ENCODE peak calls at places on chromosomes 4 and X, in four cellular contexts. O is Karpas-422, B is heart left ventricle, Q is AG20443. M is an unnamed sample.

GRCh38 chr4:12110607-12111006 is 681.9 kb upstream of the HS3ST1 start:
- DNase-seq in O (no peak), B (no peak), Q (no peak), M (no peak)

GRCh38 chrX:71603618-71604017 is 14.7 kb downstream of the CXCR3 start:
- DNase-seq in O (no peak), B (no peak), Q (no peak), M (no peak)

GRCh38 chrX:154412468-154412867 is 1.1 kb downstream of the TAFAZZIN start:
- DNase-seq in O (peak), B (peak), Q (no peak), M (no peak)

GRCh38 chrX:38768079-38768478 is 33.2 kb upstream of the MID1IP1 start:
- DNase-seq in O (peak), B (no peak), Q (peak), M (peak)

GRCh38 chr4:20638825-20639224 is 61.4 kb upstream of the PACRGL start:
- DNase-seq in O (no peak), B (no peak), Q (no peak), M (peak)

GRCh38 chr4:38800956-38801450 is 3.6 kb downstream of the TLR1 start:
- DNase-seq in O (no peak), B (no peak), Q (no peak), M (no peak)

GRCh38 chrX:135484636-135485289 is 35.7 kb upstream of the INTS6L start:
- DNase-seq in O (peak), B (no peak), Q (peak), M (peak)

GRCh38 chrX:119981286-119982070 is 37.9 kb upstream of the NKAP start:
- DNase-seq in O (peak), B (no peak), Q (peak), M (peak)

GRCh38 chr4:10951306-10951705 is 266.7 kb upstream of the CLNK start:
- DNase-seq in O (no peak), B (no peak), Q (no peak), M (no peak)

GRCh38 chrX:68751372-68751771 is 77.4 kb upstream of the EFNB1 start:
- DNase-seq in O (no peak), B (no peak), Q (no peak), M (no peak)